ENCODE peak calls at places on chromosomes 4 and X, in nine cellular contexts. One of them, this sample, is unnamed.

GRCh38 chrX:47571215-47571614 is 10.2 kb downstream of the ARAF start:
- DNase-seq in neural crest cell: no peak
- DNase-seq in SK-MEL-5: no peak
- DNase-seq in posterior cingulate gyrus: no peak
- DNase-seq in MV-4-11: no peak
- DNase-seq in AG04450: no peak
- DNase-seq in stimulated activated CD4-positive, alpha-beta T cell treated with anti-CD3 and anti-CD28 coated beads, Interleukin-15, amount 100 ng/mL, for 1 hour: no peak
- DNase-seq in GDM1: no peak
- DNase-seq in HCT116: no peak
- DNase-seq in this sample: no peak

GRCh38 chr4:52263612-52264011 is 212.5 kb downstream of the SPATA18 start:
- DNase-seq in GDM1: no peak
- DNase-seq in posterior cingulate gyrus: no peak
- DNase-seq in HCT116: no peak
- DNase-seq in stimulated activated CD4-positive, alpha-beta T cell treated with anti-CD3 and anti-CD28 coated beads, Interleukin-15, amount 100 ng/mL, for 1 hour: no peak
- DNase-seq in MV-4-11: no peak
- DNase-seq in neural crest cell: no peak
- DNase-seq in AG04450: no peak
- DNase-seq in SK-MEL-5: no peak
- DNase-seq in this sample: no peak

GRCh38 chr4:79241846-79242245 is 84.0 kb downstream of the NAA11 start:
- DNase-seq in stimulated activated CD4-positive, alpha-beta T cell treated with anti-CD3 and anti-CD28 coated beads, Interleukin-15, amount 100 ng/mL, for 1 hour: no peak
- DNase-seq in posterior cingulate gyrus: no peak
- DNase-seq in neural crest cell: no peak
- DNase-seq in GDM1: peak
- DNase-seq in SK-MEL-5: peak
- DNase-seq in MV-4-11: no peak
- DNase-seq in AG04450: no peak
- DNase-seq in HCT116: peak
- DNase-seq in this sample: no peak

GRCh38 chrX:34884693-34885277 is 57.8 kb upstream of the FAM47B start:
- DNase-seq in AG04450: peak
- DNase-seq in GDM1: no peak
- DNase-seq in MV-4-11: peak
- DNase-seq in HCT116: no peak
- DNase-seq in stimulated activated CD4-positive, alpha-beta T cell treated with anti-CD3 and anti-CD28 coated beads, Interleukin-15, amount 100 ng/mL, for 1 hour: no peak
- DNase-seq in SK-MEL-5: no peak
- DNase-seq in posterior cingulate gyrus: no peak
- DNase-seq in neural crest cell: no peak
- DNase-seq in this sample: no peak

GRCh38 chr4:16212138-16212782 is 14.0 kb downstream of the TAPT1 start:
- DNase-seq in stimulated activated CD4-positive, alpha-beta T cell treated with anti-CD3 and anti-CD28 coated beads, Interleukin-15, amount 100 ng/mL, for 1 hour: no peak
- DNase-seq in SK-MEL-5: no peak
- DNase-seq in neural crest cell: no peak
- DNase-seq in GDM1: no peak
- DNase-seq in posterior cingulate gyrus: no peak
- DNase-seq in AG04450: no peak
- DNase-seq in MV-4-11: no peak
- DNase-seq in HCT116: no peak
- DNase-seq in this sample: no peak

GRCh38 chr4:22515145-22515887 is 550 bp downstream of the ADGRA3 start:
- DNase-seq in stimulated activated CD4-positive, alpha-beta T cell treated with anti-CD3 and anti-CD28 coated beads, Interleukin-15, amount 100 ng/mL, for 1 hour: peak
- DNase-seq in GDM1: peak
- DNase-seq in HCT116: no peak
- DNase-seq in AG04450: no peak
- DNase-seq in posterior cingulate gyrus: peak
- DNase-seq in neural crest cell: peak
- DNase-seq in SK-MEL-5: peak
- DNase-seq in MV-4-11: peak
- DNase-seq in this sample: peak

GRCh38 chrX:41779058-41779564 is 55.1 kb downstream of the GPR82 start:
- DNase-seq in AG04450: peak
- DNase-seq in neural crest cell: no peak
- DNase-seq in stimulated activated CD4-positive, alpha-beta T cell treated with anti-CD3 and anti-CD28 coated beads, Interleukin-15, amount 100 ng/mL, for 1 hour: no peak
- DNase-seq in SK-MEL-5: no peak
- DNase-seq in MV-4-11: no peak
- DNase-seq in HCT116: peak
- DNase-seq in GDM1: no peak
- DNase-seq in posterior cingulate gyrus: no peak
- DNase-seq in this sample: no peak

GRCh38 chr4:158410272-158410671 is 111.4 kb upstream of the RXFP1 start:
- DNase-seq in AG04450: no peak
- DNase-seq in GDM1: no peak
- DNase-seq in HCT116: peak
- DNase-seq in neural crest cell: no peak
- DNase-seq in MV-4-11: peak
- DNase-seq in stimulated activated CD4-positive, alpha-beta T cell treated with anti-CD3 and anti-CD28 coated beads, Interleukin-15, amount 100 ng/mL, for 1 hour: no peak
- DNase-seq in SK-MEL-5: peak
- DNase-seq in posterior cingulate gyrus: no peak
- DNase-seq in this sample: no peak

GRCh38 chr4:3786196-3786869 is 20.1 kb downstream of the ADRA2C start:
- DNase-seq in SK-MEL-5: peak
- DNase-seq in stimulated activated CD4-positive, alpha-beta T cell treated with anti-CD3 and anti-CD28 coated beads, Interleukin-15, amount 100 ng/mL, for 1 hour: no peak
- DNase-seq in posterior cingulate gyrus: peak
- DNase-seq in HCT116: no peak
- DNase-seq in GDM1: no peak
- DNase-seq in AG04450: no peak
- DNase-seq in MV-4-11: no peak
- DNase-seq in neural crest cell: no peak
- DNase-seq in this sample: peak

This sample was measured in caudate nucleus.